ENCODE peak calls at places on chromosome 3, in five cellular contexts. One of them, this sample, is unnamed.

GRCh38 chr3:57852896-57853295 is 96.8 kb downstream of the SLMAP start:
- DNase-seq in K562: no peak
- DNase-seq in HCT116: no peak
- DNase-seq in spleen: no peak
- DNase-seq in endothelial cell of umbilical vein: peak; percentile 54
- DNase-seq in this sample: no peak

GRCh38 chr3:25507811-25508210 is 79.7 kb downstream of the RARB start:
- DNase-seq in K562: no peak
- DNase-seq in spleen: no peak
- DNase-seq in HCT116: no peak
- DNase-seq in endothelial cell of umbilical vein: no peak
- DNase-seq in this sample: no peak

GRCh38 chr3:151290673-151291072 is 12.3 kb upstream of the P2RY14 start:
- DNase-seq in spleen: no peak
- DNase-seq in K562: no peak
- DNase-seq in endothelial cell of umbilical vein: no peak
- DNase-seq in HCT116: peak; percentile 29
- DNase-seq in this sample: no peak

GRCh38 chr3:49785565-49786356 is 581 bp downstream of the IP6K1 start:
- DNase-seq in spleen: no peak
- DNase-seq in HCT116: no peak
- DNase-seq in endothelial cell of umbilical vein: peak; percentile 62
- DNase-seq in K562: no peak
- DNase-seq in this sample: no peak

GRCh38 chr3:111610189-111610588 is 15.0 kb upstream of the ZBED2 start:
- DNase-seq in endothelial cell of umbilical vein: no peak
- DNase-seq in HCT116: no peak
- DNase-seq in K562: no peak
- DNase-seq in spleen: no peak
- DNase-seq in this sample: no peak

GRCh38 chr3:106769045-106769444 is 608.2 kb upstream of the CCDC54 start:
- DNase-seq in HCT116: no peak
- DNase-seq in spleen: no peak
- DNase-seq in endothelial cell of umbilical vein: no peak
- DNase-seq in K562: no peak
- DNase-seq in this sample: no peak

GRCh38 chr3:149291178-149291577 is 42.3 kb downstream of the TM4SF18 start:
- DNase-seq in K562: peak; percentile 72
- DNase-seq in HCT116: no peak
- DNase-seq in endothelial cell of umbilical vein: no peak
- DNase-seq in spleen: no peak
- DNase-seq in this sample: peak; percentile 28

GRCh38 chr3:101066776-101067175 is 73.6 kb upstream of the ABI3BP start:
- DNase-seq in endothelial cell of umbilical vein: peak; percentile 54
- DNase-seq in HCT116: no peak
- DNase-seq in spleen: no peak
- DNase-seq in K562: no peak
- DNase-seq in this sample: no peak

GRCh38 chr3:74844428-74844827 is 230.0 kb upstream of the CNTN3 start:
- DNase-seq in K562: no peak
- DNase-seq in endothelial cell of umbilical vein: no peak
- DNase-seq in HCT116: no peak
- DNase-seq in spleen: no peak
- DNase-seq in this sample: no peak

GRCh38 chr3:173403376-173403775 is 5.8 kb downstream of the NLGN1 start:
- DNase-seq in K562: no peak
- DNase-seq in spleen: no peak
- DNase-seq in endothelial cell of umbilical vein: no peak
- DNase-seq in HCT116: no peak
- DNase-seq in this sample: no peak

GRCh38 chr3:173774275-173774674 is 376.7 kb downstream of the NLGN1 start:
- DNase-seq in endothelial cell of umbilical vein: no peak
- DNase-seq in spleen: no peak
- DNase-seq in K562: no peak
- DNase-seq in HCT116: no peak
- DNase-seq in this sample: no peak

GRCh38 chr3:150286390-150287147 is 121.5 kb upstream of the TSC22D2 start:
- DNase-seq in endothelial cell of umbilical vein: peak; percentile 68
- DNase-seq in spleen: no peak
- DNase-seq in HCT116: peak; percentile 66
- DNase-seq in K562: peak; percentile 63
- DNase-seq in this sample: peak; percentile 8

GRCh38 chr3:125683067-125683844 is 88.0 kb upstream of the OSBPL11 start:
- DNase-seq in spleen: no peak
- DNase-seq in K562: no peak
- DNase-seq in HCT116: no peak
- DNase-seq in endothelial cell of umbilical vein: no peak
- DNase-seq in this sample: no peak

GRCh38 chr3:116165190-116165589 is 280.1 kb downstream of the LSAMP start:
- DNase-seq in K562: no peak
- DNase-seq in spleen: no peak
- DNase-seq in HCT116: no peak
- DNase-seq in endothelial cell of umbilical vein: no peak
- DNase-seq in this sample: no peak

GRCh38 chr3:89690649-89691048 is 583.2 kb downstream of the EPHA3 start:
- DNase-seq in HCT116: no peak
- DNase-seq in spleen: no peak
- DNase-seq in endothelial cell of umbilical vein: no peak
- DNase-seq in K562: no peak
- DNase-seq in this sample: no peak

GRCh38 chr3:87788516-87788915 is 270.3 kb downstream of the CGGBP1 start:
- DNase-seq in endothelial cell of umbilical vein: no peak
- DNase-seq in HCT116: no peak
- DNase-seq in K562: no peak
- DNase-seq in spleen: no peak
- DNase-seq in this sample: no peak

GRCh38 chr3:171558183-171558696 is 98.0 kb upstream of the TNIK start:
- DNase-seq in K562: no peak
- DNase-seq in endothelial cell of umbilical vein: no peak
- DNase-seq in spleen: no peak
- DNase-seq in HCT116: no peak
- DNase-seq in this sample: no peak

GRCh38 chr3:141378556-141378955 is 10.3 kb downstream of the ZBTB38 start:
- DNase-seq in K562: no peak
- DNase-seq in endothelial cell of umbilical vein: no peak
- DNase-seq in spleen: no peak
- DNase-seq in HCT116: no peak
- DNase-seq in this sample: no peak

GRCh38 chr3:84547971-84548970 is 410.5 kb upstream of the CADM2 start:
- DNase-seq in endothelial cell of umbilical vein: no peak
- DNase-seq in K562: no peak
- DNase-seq in HCT116: no peak
- DNase-seq in spleen: no peak
- DNase-seq in this sample: peak; percentile 1

GRCh38 chr3:185153170-185153733 is 392 bp upstream of the C3orf70 start:
- DNase-seq in K562: no peak
- DNase-seq in HCT116: no peak
- DNase-seq in spleen: no peak
- DNase-seq in endothelial cell of umbilical vein: peak; percentile 17
- DNase-seq in this sample: peak; percentile 43

GRCh38 chr3:152405915-152406802 is 137.4 kb downstream of the MBNL1 start:
- DNase-seq in K562: no peak
- DNase-seq in endothelial cell of umbilical vein: no peak
- DNase-seq in spleen: no peak
- DNase-seq in HCT116: no peak
- DNase-seq in this sample: no peak
- TF ChIP-seq POLR2AphosphoS5 in K562: no peak
- TF ChIP-seq POLR2AphosphoS5 in endothelial cell of umbilical vein: no peak
- TF ChIP-seq POLR2AphosphoS5 in spleen: no peak
- TF ChIP-seq POLR2AphosphoS5 in HCT116: no peak
- TF ChIP-seq POLR2AphosphoS5 in this sample: no peak

DNA sequence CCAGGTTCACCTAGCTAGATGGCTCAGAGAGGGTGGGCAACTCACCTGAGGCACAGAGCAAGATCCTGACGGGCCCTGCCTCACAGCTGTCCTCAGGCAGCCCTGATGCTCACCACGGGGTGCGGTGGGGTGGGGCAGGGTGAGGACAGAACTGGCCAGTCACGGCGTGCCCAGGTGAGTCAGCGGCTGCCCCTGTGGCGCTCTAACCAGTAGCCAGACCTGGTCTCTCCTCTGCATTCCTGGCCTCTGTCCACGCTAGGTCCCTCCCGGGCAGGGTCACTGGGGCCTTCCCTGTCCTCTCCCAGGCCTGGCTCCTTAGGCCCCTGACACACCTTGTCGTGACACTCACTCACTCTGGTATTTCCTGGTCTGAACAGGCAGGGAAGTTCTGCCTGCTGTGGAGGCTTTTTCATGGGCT is 904 bp downstream of the ALS2CL start:
- DNase-seq in spleen: no peak
- DNase-seq in K562: peak; percentile 31
- DNase-seq in endothelial cell of umbilical vein: peak; percentile 13
- DNase-seq in HCT116: peak; percentile 73
- DNase-seq in this sample: no peak
- TF ChIP-seq POLR2AphosphoS5 in spleen: no peak
- TF ChIP-seq POLR2AphosphoS5 in K562: no peak
- TF ChIP-seq POLR2AphosphoS5 in endothelial cell of umbilical vein: no peak
- TF ChIP-seq POLR2AphosphoS5 in HCT116: peak; percentile 72
- TF ChIP-seq POLR2AphosphoS5 in this sample: no peak

GRCh38 chr3:119330858-119331257 is 36.7 kb downstream of the ARHGAP31 start:
- DNase-seq in HCT116: no peak
- DNase-seq in spleen: no peak
- DNase-seq in endothelial cell of umbilical vein: no peak
- DNase-seq in K562: no peak
- DNase-seq in this sample: no peak

GRCh38 chr3:119326976-119327375 is 32.8 kb downstream of the ARHGAP31 start:
- DNase-seq in HCT116: no peak
- DNase-seq in K562: no peak
- DNase-seq in spleen: no peak
- DNase-seq in endothelial cell of umbilical vein: no peak
- DNase-seq in this sample: no peak

GRCh38 chr3:119331661-119332060 is 37.5 kb downstream of the ARHGAP31 start:
- DNase-seq in K562: no peak
- DNase-seq in HCT116: no peak
- DNase-seq in spleen: no peak
- DNase-seq in endothelial cell of umbilical vein: no peak
- DNase-seq in this sample: no peak

GRCh38 chr3:119330181-119330580 is 36.0 kb downstream of the ARHGAP31 start:
- DNase-seq in spleen: no peak
- DNase-seq in K562: no peak
- DNase-seq in HCT116: no peak
- DNase-seq in endothelial cell of umbilical vein: no peak
- DNase-seq in this sample: no peak

GRCh38 chr3:119329551-119329950 is 35.4 kb downstream of the ARHGAP31 start:
- DNase-seq in K562: no peak
- DNase-seq in HCT116: no peak
- DNase-seq in endothelial cell of umbilical vein: no peak
- DNase-seq in spleen: no peak
- DNase-seq in this sample: no peak
- TF ChIP-seq POLR2AphosphoS5 in K562: no peak
- TF ChIP-seq POLR2AphosphoS5 in HCT116: no peak
- TF ChIP-seq POLR2AphosphoS5 in endothelial cell of umbilical vein: no peak
- TF ChIP-seq POLR2AphosphoS5 in spleen: no peak
- TF ChIP-seq POLR2AphosphoS5 in this sample: no peak

DNA sequence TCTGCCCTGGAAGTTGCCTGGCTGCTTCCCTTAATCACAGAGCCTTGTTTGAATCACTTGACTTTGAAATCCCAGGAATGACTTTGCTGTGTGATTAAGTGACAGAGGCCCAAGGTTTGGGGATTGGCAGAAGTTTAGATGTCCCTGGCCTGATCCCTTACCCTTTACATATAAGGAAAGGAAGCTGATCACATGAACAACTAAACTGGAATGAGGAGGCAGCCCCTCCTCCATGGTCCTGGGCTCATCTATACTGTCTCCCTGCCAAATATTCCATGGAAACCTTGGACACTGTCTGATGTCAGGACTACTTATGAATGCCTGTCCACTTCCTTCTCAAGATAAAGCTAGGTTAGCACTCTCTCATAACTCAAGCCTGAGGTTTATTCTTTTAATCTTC is 181.3 kb upstream of the CTDSPL start:
- DNase-seq in endothelial cell of umbilical vein: no peak
- DNase-seq in spleen: no peak
- DNase-seq in K562: no peak
- DNase-seq in HCT116: no peak
- DNase-seq in this sample: no peak
- TF ChIP-seq POLR2AphosphoS5 in endothelial cell of umbilical vein: no peak
- TF ChIP-seq POLR2AphosphoS5 in spleen: no peak
- TF ChIP-seq POLR2AphosphoS5 in K562: no peak
- TF ChIP-seq POLR2AphosphoS5 in HCT116: no peak
- TF ChIP-seq POLR2AphosphoS5 in this sample: no peak

DNA sequence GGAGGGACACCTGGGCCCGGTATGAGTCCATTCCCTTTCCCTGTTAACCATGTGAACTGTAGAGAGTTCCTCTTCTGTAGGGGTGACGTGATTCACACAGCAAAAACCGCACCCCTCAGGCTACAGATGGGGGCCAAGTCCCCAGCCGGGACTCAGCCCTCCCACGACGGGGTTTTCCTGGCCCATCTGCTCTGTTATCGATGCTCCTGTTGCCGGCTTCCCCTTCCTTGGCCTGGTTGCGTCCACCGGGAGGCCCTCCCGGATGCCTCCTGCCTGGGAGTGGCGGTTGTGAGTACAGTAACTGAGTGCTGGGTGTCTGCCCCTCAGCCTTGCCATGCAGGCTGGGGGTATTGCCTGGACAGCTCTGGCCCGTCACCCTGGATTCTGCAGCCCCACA is 792 bp upstream of the PLXNA1 start:
- DNase-seq in spleen: no peak
- DNase-seq in HCT116: no peak
- DNase-seq in endothelial cell of umbilical vein: no peak
- DNase-seq in K562: peak; percentile 46
- DNase-seq in this sample: no peak
- TF ChIP-seq POLR2AphosphoS5 in spleen: no peak
- TF ChIP-seq POLR2AphosphoS5 in HCT116: no peak
- TF ChIP-seq POLR2AphosphoS5 in endothelial cell of umbilical vein: no peak
- TF ChIP-seq POLR2AphosphoS5 in K562: no peak
- TF ChIP-seq POLR2AphosphoS5 in this sample: no peak

DNA sequence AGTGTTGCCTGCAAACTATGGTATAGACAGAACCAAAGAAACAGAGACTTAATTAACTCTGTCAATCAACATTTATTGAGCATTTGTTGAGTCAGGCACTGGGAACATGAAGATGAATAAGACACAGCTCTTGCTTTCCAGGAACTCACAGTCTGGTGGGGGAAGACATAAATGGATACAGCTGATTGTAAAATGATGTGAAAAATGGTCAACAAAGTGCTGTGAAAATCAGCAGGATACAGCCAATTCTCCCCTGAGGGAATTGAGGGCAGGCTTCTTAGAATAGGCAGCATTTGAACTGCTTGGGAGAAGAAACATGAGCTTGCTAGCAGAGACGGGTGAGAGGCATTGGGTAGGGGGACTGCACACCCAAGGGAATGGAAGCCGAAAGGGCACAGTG is 41.1 kb downstream of the MFSD1 start:
- DNase-seq in K562: no peak
- DNase-seq in spleen: no peak
- DNase-seq in HCT116: no peak
- DNase-seq in endothelial cell of umbilical vein: no peak
- DNase-seq in this sample: no peak
- TF ChIP-seq POLR2AphosphoS5 in K562: no peak
- TF ChIP-seq POLR2AphosphoS5 in spleen: no peak
- TF ChIP-seq POLR2AphosphoS5 in HCT116: no peak
- TF ChIP-seq POLR2AphosphoS5 in endothelial cell of umbilical vein: no peak
- TF ChIP-seq POLR2AphosphoS5 in this sample: no peak

This sample was measured in GM12891.